ENCODE peak calls at places on chromosomes 1 and 21, in ten cellular contexts. One of them, this sample, is unnamed.

GRCh38 chr1:207218512-207219352 is 102.7 kb upstream of the CD55 start:
- DNase-seq in glutamatergic neuron: no peak
- DNase-seq in Daoy: peak
- DNase-seq in heart right ventricle: peak
- DNase-seq in uterus: peak
- DNase-seq in upper lobe of right lung: no peak
- DNase-seq in immature natural killer cell: no peak
- DNase-seq in fibroblast of mammary gland: no peak
- DNase-seq in endothelial cell: no peak
- DNase-seq in lower lobe of right lung: peak
- DNase-seq in this sample: no peak

GRCh38 chr1:29698033-29698432 is 461.7 kb downstream of the PTPRU start:
- DNase-seq in glutamatergic neuron: peak
- DNase-seq in Daoy: peak
- DNase-seq in heart right ventricle: no peak
- DNase-seq in uterus: no peak
- DNase-seq in upper lobe of right lung: peak
- DNase-seq in immature natural killer cell: no peak
- DNase-seq in fibroblast of mammary gland: peak
- DNase-seq in endothelial cell: peak
- DNase-seq in lower lobe of right lung: no peak
- DNase-seq in this sample: peak

GRCh38 chr1:53127546-53127945 is 14.9 kb downstream of the SLC1A7 start:
- DNase-seq in glutamatergic neuron: no peak
- DNase-seq in Daoy: no peak
- DNase-seq in heart right ventricle: no peak
- DNase-seq in uterus: peak
- DNase-seq in upper lobe of right lung: peak
- DNase-seq in immature natural killer cell: peak
- DNase-seq in fibroblast of mammary gland: peak
- DNase-seq in endothelial cell: no peak
- DNase-seq in lower lobe of right lung: no peak
- DNase-seq in this sample: peak

GRCh38 chr1:197184190-197184589 is 37.7 kb upstream of the ASPM start:
- DNase-seq in glutamatergic neuron: no peak
- DNase-seq in Daoy: no peak
- DNase-seq in heart right ventricle: no peak
- DNase-seq in uterus: no peak
- DNase-seq in upper lobe of right lung: no peak
- DNase-seq in immature natural killer cell: no peak
- DNase-seq in fibroblast of mammary gland: no peak
- DNase-seq in endothelial cell: no peak
- DNase-seq in lower lobe of right lung: no peak
- DNase-seq in this sample: no peak

GRCh38 chr1:39925727-39926342 is 24.1 kb upstream of the MYCL start:
- DNase-seq in glutamatergic neuron: no peak
- DNase-seq in Daoy: peak
- DNase-seq in heart right ventricle: no peak
- DNase-seq in uterus: no peak
- DNase-seq in upper lobe of right lung: no peak
- DNase-seq in immature natural killer cell: no peak
- DNase-seq in fibroblast of mammary gland: peak
- DNase-seq in endothelial cell: no peak
- DNase-seq in lower lobe of right lung: no peak
- DNase-seq in this sample: peak

GRCh38 chr1:201260236-201260591 is 23.1 kb upstream of the PKP1 start:
- DNase-seq in glutamatergic neuron: no peak
- DNase-seq in Daoy: no peak
- DNase-seq in heart right ventricle: no peak
- DNase-seq in uterus: no peak
- DNase-seq in upper lobe of right lung: no peak
- DNase-seq in immature natural killer cell: no peak
- DNase-seq in fibroblast of mammary gland: peak
- DNase-seq in endothelial cell: no peak
- DNase-seq in lower lobe of right lung: no peak
- DNase-seq in this sample: no peak

GRCh38 chr1:15953294-15953771 is 22.6 kb downstream of the ZBTB17 start:
- DNase-seq in glutamatergic neuron: no peak
- DNase-seq in Daoy: peak
- DNase-seq in heart right ventricle: no peak
- DNase-seq in uterus: no peak
- DNase-seq in upper lobe of right lung: no peak
- DNase-seq in immature natural killer cell: no peak
- DNase-seq in fibroblast of mammary gland: peak
- DNase-seq in endothelial cell: no peak
- DNase-seq in lower lobe of right lung: no peak
- DNase-seq in this sample: peak

GRCh38 chr1:43774359-43774758 is 67.0 kb downstream of the ST3GAL3 start:
- DNase-seq in glutamatergic neuron: no peak
- DNase-seq in Daoy: peak
- DNase-seq in heart right ventricle: no peak
- DNase-seq in uterus: no peak
- DNase-seq in upper lobe of right lung: no peak
- DNase-seq in immature natural killer cell: no peak
- DNase-seq in fibroblast of mammary gland: peak
- DNase-seq in endothelial cell: no peak
- DNase-seq in lower lobe of right lung: no peak
- DNase-seq in this sample: no peak

GRCh38 chr21:43997766-43998742 is 14.1 kb upstream of the TRAPPC10 start:
- DNase-seq in glutamatergic neuron: no peak
- DNase-seq in Daoy: no peak
- DNase-seq in heart right ventricle: no peak
- DNase-seq in uterus: no peak
- DNase-seq in upper lobe of right lung: no peak
- DNase-seq in immature natural killer cell: no peak
- DNase-seq in fibroblast of mammary gland: no peak
- DNase-seq in endothelial cell: no peak
- DNase-seq in lower lobe of right lung: peak
- DNase-seq in this sample: no peak

GRCh38 chr1:8706291-8706690 is 111.1 kb downstream of the RERE start:
- DNase-seq in glutamatergic neuron: no peak
- DNase-seq in Daoy: no peak
- DNase-seq in heart right ventricle: no peak
- DNase-seq in uterus: no peak
- DNase-seq in upper lobe of right lung: no peak
- DNase-seq in immature natural killer cell: no peak
- DNase-seq in fibroblast of mammary gland: no peak
- DNase-seq in endothelial cell: no peak
- DNase-seq in lower lobe of right lung: no peak
- DNase-seq in this sample: no peak

GRCh38 chr1:206691604-206692003 is 6.9 kb downstream of the MAPKAPK2 start:
- DNase-seq in glutamatergic neuron: no peak
- DNase-seq in Daoy: no peak
- DNase-seq in heart right ventricle: no peak
- DNase-seq in uterus: no peak
- DNase-seq in upper lobe of right lung: no peak
- DNase-seq in immature natural killer cell: no peak
- DNase-seq in fibroblast of mammary gland: peak
- DNase-seq in endothelial cell: no peak
- DNase-seq in lower lobe of right lung: no peak
- DNase-seq in this sample: no peak

GRCh38 chr21:37257526-37257966 is 9.6 kb downstream of the VPS26C start:
- DNase-seq in glutamatergic neuron: peak
- DNase-seq in Daoy: peak
- DNase-seq in heart right ventricle: peak
- DNase-seq in uterus: no peak
- DNase-seq in upper lobe of right lung: peak
- DNase-seq in immature natural killer cell: peak
- DNase-seq in fibroblast of mammary gland: peak
- DNase-seq in endothelial cell: no peak
- DNase-seq in lower lobe of right lung: peak
- DNase-seq in this sample: no peak

GRCh38 chr1:199778324-199778955 is 249.1 kb upstream of the NR5A2 start:
- DNase-seq in glutamatergic neuron: no peak
- DNase-seq in Daoy: peak
- DNase-seq in heart right ventricle: no peak
- DNase-seq in uterus: no peak
- DNase-seq in upper lobe of right lung: no peak
- DNase-seq in immature natural killer cell: no peak
- DNase-seq in fibroblast of mammary gland: no peak
- DNase-seq in endothelial cell: no peak
- DNase-seq in lower lobe of right lung: no peak
- DNase-seq in this sample: no peak

GRCh38 chr1:27789511-27790154 is 16.6 kb downstream of the STX12 start:
- DNase-seq in glutamatergic neuron: no peak
- DNase-seq in Daoy: no peak
- DNase-seq in heart right ventricle: peak
- DNase-seq in uterus: peak
- DNase-seq in upper lobe of right lung: no peak
- DNase-seq in immature natural killer cell: no peak
- DNase-seq in fibroblast of mammary gland: peak
- DNase-seq in endothelial cell: no peak
- DNase-seq in lower lobe of right lung: no peak
- DNase-seq in this sample: no peak

GRCh38 chr1:202249846-202250245 is 56.2 kb downstream of the LGR6 start:
- DNase-seq in glutamatergic neuron: no peak
- DNase-seq in Daoy: peak
- DNase-seq in heart right ventricle: no peak
- DNase-seq in uterus: no peak
- DNase-seq in upper lobe of right lung: no peak
- DNase-seq in immature natural killer cell: no peak
- DNase-seq in fibroblast of mammary gland: peak
- DNase-seq in endothelial cell: no peak
- DNase-seq in lower lobe of right lung: no peak
- DNase-seq in this sample: no peak

GRCh38 chr1:935751-936231 is 12.1 kb downstream of the SAMD11 start:
- DNase-seq in glutamatergic neuron: peak
- DNase-seq in Daoy: peak
- DNase-seq in heart right ventricle: no peak
- DNase-seq in uterus: no peak
- DNase-seq in upper lobe of right lung: no peak
- DNase-seq in immature natural killer cell: no peak
- DNase-seq in fibroblast of mammary gland: no peak
- DNase-seq in endothelial cell: no peak
- DNase-seq in lower lobe of right lung: no peak
- DNase-seq in this sample: no peak

GRCh38 chr1:117826551-117827078 is 102.8 kb downstream of the GDAP2 start:
- DNase-seq in glutamatergic neuron: no peak
- DNase-seq in Daoy: peak
- DNase-seq in heart right ventricle: no peak
- DNase-seq in uterus: no peak
- DNase-seq in upper lobe of right lung: no peak
- DNase-seq in immature natural killer cell: no peak
- DNase-seq in fibroblast of mammary gland: peak
- DNase-seq in endothelial cell: no peak
- DNase-seq in lower lobe of right lung: no peak
- DNase-seq in this sample: peak

GRCh38 chr1:171654705-171655214 is 2.3 kb upstream of the MYOC start:
- DNase-seq in glutamatergic neuron: no peak
- DNase-seq in Daoy: no peak
- DNase-seq in heart right ventricle: peak
- DNase-seq in uterus: peak
- DNase-seq in upper lobe of right lung: no peak
- DNase-seq in immature natural killer cell: no peak
- DNase-seq in fibroblast of mammary gland: peak
- DNase-seq in endothelial cell: peak
- DNase-seq in lower lobe of right lung: no peak
- DNase-seq in this sample: no peak

GRCh38 chr1:4652631-4653327 is 1.6 kb upstream of the AJAP1 start:
- DNase-seq in glutamatergic neuron: peak
- DNase-seq in Daoy: peak
- DNase-seq in heart right ventricle: peak
- DNase-seq in uterus: no peak
- DNase-seq in upper lobe of right lung: peak
- DNase-seq in immature natural killer cell: peak
- DNase-seq in fibroblast of mammary gland: peak
- DNase-seq in endothelial cell: peak
- DNase-seq in lower lobe of right lung: peak
- DNase-seq in this sample: peak

GRCh38 chr1:11350265-11350664 is 77.3 kb downstream of the UBIAD1 start:
- DNase-seq in glutamatergic neuron: no peak
- DNase-seq in Daoy: no peak
- DNase-seq in heart right ventricle: no peak
- DNase-seq in uterus: no peak
- DNase-seq in upper lobe of right lung: no peak
- DNase-seq in immature natural killer cell: no peak
- DNase-seq in fibroblast of mammary gland: no peak
- DNase-seq in endothelial cell: no peak
- DNase-seq in lower lobe of right lung: no peak
- DNase-seq in this sample: no peak

GRCh38 chr1:234478481-234479309 is at the start of gene TARBP1:
- DNase-seq in glutamatergic neuron: peak
- DNase-seq in Daoy: peak
- DNase-seq in heart right ventricle: peak
- DNase-seq in uterus: peak
- DNase-seq in upper lobe of right lung: peak
- DNase-seq in immature natural killer cell: peak
- DNase-seq in fibroblast of mammary gland: peak
- DNase-seq in endothelial cell: peak
- DNase-seq in lower lobe of right lung: peak
- DNase-seq in this sample: peak

GRCh38 chr1:58933599-58933926 is 149.7 kb upstream of the JUN start:
- DNase-seq in glutamatergic neuron: no peak
- DNase-seq in Daoy: no peak
- DNase-seq in heart right ventricle: no peak
- DNase-seq in uterus: no peak
- DNase-seq in upper lobe of right lung: no peak
- DNase-seq in immature natural killer cell: no peak
- DNase-seq in fibroblast of mammary gland: peak
- DNase-seq in endothelial cell: no peak
- DNase-seq in lower lobe of right lung: no peak
- DNase-seq in this sample: no peak

GRCh38 chr1:117237701-117238413 is 27.1 kb upstream of the VTCN1 start:
- DNase-seq in glutamatergic neuron: no peak
- DNase-seq in Daoy: peak
- DNase-seq in heart right ventricle: no peak
- DNase-seq in uterus: peak
- DNase-seq in upper lobe of right lung: no peak
- DNase-seq in immature natural killer cell: no peak
- DNase-seq in fibroblast of mammary gland: peak
- DNase-seq in endothelial cell: no peak
- DNase-seq in lower lobe of right lung: no peak
- DNase-seq in this sample: no peak